ENCODE peak calls at places on chromosomes 5 and 9, in six cellular contexts. B, P, J, M, I and T are unnamed samples.

GRCh38 chr5:4511996-4512656 is 628.0 kb upstream of the ADAMTS16 start:
- DNase-seq in B (no peak), J (peak), I (peak), P (no peak), M (peak), T (no peak)

GRCh38 chr9:36738318-36738975 is 165.8 kb downstream of the MELK start:
- DNase-seq in I (no peak), B (peak), J (no peak), P (no peak), M (no peak), T (no peak)

GRCh38 chr5:127994087-127994660 is 89.4 kb upstream of the SLC12A2 start:
- DNase-seq in B (no peak), I (no peak), P (no peak), J (no peak), M (no peak), T (no peak)

GRCh38 chr5:162288647-162289296 is 221.2 kb downstream of the GABRG2 start:
- DNase-seq in B (no peak), M (no peak), J (no peak), P (no peak), I (no peak), T (no peak)

GRCh38 chr9:35845824-35846771 is 17.1 kb downstream of the TMEM8B start:
- DNase-seq in M (peak), B (no peak), I (no peak), P (no peak), J (no peak), T (no peak)

GRCh38 chr9:133067813-133068212 is 6.0 kb downstream of the CEL start:
- DNase-seq in P (no peak), B (no peak), M (no peak), I (peak), J (peak), T (no peak)

GRCh38 chr5:160001457-160001856 is 7.5 kb upstream of the TTC1 start:
- DNase-seq in I (no peak), P (no peak), J (no peak), B (no peak), M (no peak), T (no peak)

GRCh38 chr9:116345393-116345792 is 191.8 kb downstream of the PAPPA start:
- DNase-seq in J (no peak), I (no peak), B (no peak), P (no peak), M (no peak), T (no peak)

GRCh38 chr9:107153336-107153735 is 129.7 kb upstream of the RAD23B start:
- DNase-seq in I (no peak), J (no peak), B (no peak), M (no peak), P (no peak), T (no peak)

GRCh38 chr9:115850548-115851304 is 302.9 kb upstream of the PAPPA start:
- DNase-seq in M (no peak), J (no peak), I (no peak), B (peak), P (no peak), T (peak)

GRCh38 chr5:133831506-133832224 is 136.8 kb downstream of the C5orf15 start:
- DNase-seq in P (no peak), M (no peak), J (no peak), B (no peak), I (no peak), T (peak)

GRCh38 chr5:43567967-43568366 is 11.1 kb upstream of the PAIP1 start:
- DNase-seq in M (no peak), B (no peak), J (no peak), P (no peak), I (no peak), T (no peak)

GRCh38 chr5:97150401-97150800 is 8.0 kb upstream of the LIX1 start:
- DNase-seq in J (no peak), B (no peak), I (no peak), P (no peak), M (no peak), T (no peak)

GRCh38 chr9:98256632-98257218 is 1.3 kb upstream of the TBC1D2 start:
- DNase-seq in J (no peak), M (no peak), P (no peak), B (no peak), I (no peak), T (no peak)

GRCh38 chr5:123047706-123048105 is 11.2 kb upstream of the PPIC start:
- DNase-seq in J (no peak), I (no peak), M (no peak), P (no peak), B (no peak), T (peak)

GRCh38 chr9:90914868-90915483 is 113.4 kb downstream of the SYK start:
- DNase-seq in M (peak), P (peak), I (peak), B (no peak), J (peak), T (peak)

DNA sequence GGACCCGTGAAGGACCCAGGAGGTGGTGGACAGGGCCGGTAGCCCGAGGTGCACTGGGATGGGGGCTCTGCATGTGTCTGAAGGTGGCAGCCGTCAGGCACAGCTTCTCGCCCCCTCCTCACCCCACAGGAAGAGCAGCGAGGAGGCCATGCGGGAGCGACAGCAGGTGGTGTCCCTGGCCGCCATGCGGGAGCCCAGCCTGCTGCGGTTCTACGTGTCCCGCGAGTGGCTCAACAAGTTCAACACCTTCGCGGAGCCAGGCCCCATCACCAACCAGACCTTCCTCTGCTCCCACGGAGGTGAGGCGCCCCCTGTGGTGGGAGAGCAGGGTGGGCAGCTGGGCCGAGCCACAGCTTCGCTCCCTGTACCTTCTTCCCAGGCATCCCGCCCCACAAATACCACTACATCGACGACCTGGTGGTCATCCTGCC is 39.9 kb downstream of the USP20 start:
- DNase-seq in I (peak), M (no peak), J (peak), P (no peak), B (no peak), T (no peak)
- TF ChIP-seq CTCF in I (no peak), M (peak), J (no peak), P (no peak), B (no peak), T (peak)

DNA sequence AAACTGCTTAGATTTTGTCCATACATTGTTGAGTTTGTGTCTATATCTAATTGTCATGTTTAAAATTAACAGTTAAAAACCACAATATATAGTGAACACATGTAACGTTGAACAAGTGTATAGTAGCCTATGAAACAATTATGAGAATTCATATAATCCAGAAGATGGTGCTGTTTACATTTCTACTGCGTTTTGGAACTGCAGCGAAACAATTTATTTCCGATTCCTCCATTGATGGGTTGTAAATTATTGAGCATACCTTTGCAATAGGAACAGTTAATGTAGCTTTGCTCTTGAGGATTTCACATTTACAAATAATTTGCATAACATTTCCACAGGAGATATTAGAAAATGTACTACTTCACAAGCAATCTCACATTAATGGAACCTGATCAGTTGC is 411.8 kb downstream of the CDH10 start:
- DNase-seq in P (no peak), B (no peak), M (no peak), I (no peak), J (no peak), T (no peak)
- TF ChIP-seq CTCF in P (no peak), B (no peak), M (peak), I (no peak), J (no peak), T (no peak)

GRCh38 chr5:171523781-171524180 is 104.3 kb downstream of the FGF18 start:
- DNase-seq in I (no peak), P (no peak), B (no peak), J (no peak), M (no peak), T (no peak)

GRCh38 chr5:171518916-171519315 is 99.5 kb downstream of the FGF18 start:
- DNase-seq in I (no peak), M (no peak), P (no peak), B (no peak), J (no peak), T (no peak)

GRCh38 chr5:171520300-171521170 is 101.1 kb downstream of the FGF18 start:
- DNase-seq in I (no peak), P (no peak), B (no peak), M (no peak), J (no peak), T (peak)

GRCh38 chr5:171521679-171522078 is 102.2 kb downstream of the FGF18 start:
- DNase-seq in B (no peak), J (no peak), M (no peak), P (no peak), I (no peak), T (no peak)

GRCh38 chr5:171521219-171521633 is 101.8 kb downstream of the FGF18 start:
- DNase-seq in I (no peak), B (peak), J (no peak), P (no peak), M (no peak), T (peak)
- TF ChIP-seq CTCF in I (no peak), B (peak), J (no peak), P (no peak), M (no peak), T (peak)

DNA sequence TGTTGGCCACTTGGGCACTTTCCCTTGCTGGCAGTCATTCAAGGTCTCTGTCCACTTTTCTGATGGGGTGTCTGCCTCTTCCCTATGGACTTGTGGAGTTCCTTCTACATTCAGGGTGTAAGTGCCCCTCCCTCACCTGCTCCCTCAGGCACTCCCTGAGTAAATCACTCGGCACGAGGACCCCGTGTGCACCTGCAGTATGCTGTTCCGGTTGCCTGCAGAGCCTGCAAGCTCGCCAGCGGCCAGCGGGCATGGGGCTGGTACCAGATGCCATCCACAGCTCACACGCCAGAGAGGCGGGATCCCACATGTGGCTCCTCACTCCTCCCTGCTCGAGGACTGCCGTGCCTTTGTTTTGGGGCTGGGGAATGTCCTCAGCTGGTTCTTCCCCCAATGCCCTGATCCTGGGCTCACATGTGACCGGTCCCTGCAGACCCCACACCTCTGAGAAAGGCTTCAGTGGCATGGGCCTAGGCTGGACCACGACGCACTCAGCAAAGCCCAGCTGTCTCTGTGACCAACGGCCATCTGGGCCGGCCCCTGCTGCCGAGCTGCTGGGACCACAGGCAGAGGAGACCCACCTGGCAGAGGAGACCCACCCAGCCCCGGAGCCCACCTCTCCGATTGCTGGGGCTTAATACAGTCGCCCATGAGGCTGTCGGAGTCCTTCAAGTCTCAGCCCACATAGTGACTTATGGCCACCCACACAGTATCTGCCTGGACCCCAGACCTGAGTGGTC is 46.1 kb upstream of the CLPTM1L start:
- DNase-seq in P (no peak), M (no peak), J (peak), I (no peak), B (no peak), T (no peak)
- TF ChIP-seq CTCF in P (no peak), M (no peak), J (no peak), I (no peak), B (no peak), T (no peak)

DNA sequence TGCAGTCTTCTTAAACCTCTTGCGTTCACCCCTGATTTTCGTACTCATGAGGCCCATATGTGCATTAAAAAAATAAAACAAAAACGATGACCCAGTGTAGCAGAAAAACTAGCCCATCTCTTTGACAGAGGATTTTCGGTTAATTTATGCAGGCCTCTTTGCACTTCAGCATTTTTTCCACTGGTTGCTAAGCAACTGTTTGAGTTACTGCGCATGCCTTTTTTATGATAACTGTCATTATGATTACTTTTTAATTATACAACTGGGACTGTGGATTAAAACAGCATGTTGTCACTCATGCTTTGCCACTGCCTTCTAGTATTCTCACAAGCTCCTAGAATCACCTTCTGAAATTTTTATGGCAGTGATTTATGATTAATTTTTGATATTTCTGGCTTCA is 165.0 kb downstream of the SMARCA2 start:
- DNase-seq in J (no peak), M (no peak), I (no peak), B (no peak), P (no peak), T (no peak)
- TF ChIP-seq CTCF in J (no peak), M (no peak), I (no peak), B (no peak), P (no peak), T (no peak)

GRCh38 chr5:61347088-61347487 is 15.0 kb downstream of the ZSWIM6 start:
- DNase-seq in J (no peak), P (no peak), I (no peak), M (no peak), B (no peak), T (peak)
- TF ChIP-seq CTCF in J (no peak), P (no peak), I (no peak), M (no peak), B (peak), T (no peak)

GRCh38 chr5:177497297-177498012 is at the start of gene PDLIM7:
- DNase-seq in J (peak), M (peak), P (peak), I (peak), B (peak), T (peak)
- TF ChIP-seq CTCF in J (peak), M (peak), P (no peak), I (no peak), B (peak), T (no peak)

DNA sequence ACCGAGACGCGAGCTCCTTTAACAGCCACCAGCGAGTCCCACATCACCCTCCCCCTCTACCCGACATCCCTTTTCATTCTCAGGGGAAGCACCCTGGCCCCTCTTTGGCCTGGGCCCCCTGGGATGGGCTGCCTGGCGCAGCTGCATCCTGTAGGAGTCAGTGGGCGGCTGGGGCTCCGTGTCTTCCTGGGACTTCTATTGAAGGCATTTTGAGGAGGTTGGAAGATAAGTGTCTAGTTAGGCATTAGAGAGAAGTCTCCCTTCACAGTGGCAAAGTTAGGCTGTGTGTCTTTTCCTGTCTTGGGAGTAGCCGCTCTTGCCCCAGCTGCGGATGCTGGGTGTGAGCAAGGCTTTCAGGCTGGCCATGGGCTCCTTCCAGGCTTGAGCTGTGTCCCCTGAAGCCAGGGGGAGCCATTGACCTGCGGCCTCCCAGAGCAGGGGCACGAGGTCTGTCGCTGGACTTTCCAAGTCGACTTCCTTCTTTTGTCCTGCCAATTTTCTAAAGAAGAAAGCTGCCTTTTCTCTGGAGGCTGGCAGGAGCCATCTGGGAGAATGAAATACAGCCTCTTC is 18.6 kb upstream of the NKD2 start:
- DNase-seq in M (no peak), I (no peak), P (no peak), B (no peak), J (peak), T (no peak)
- TF ChIP-seq CTCF in M (no peak), I (no peak), P (no peak), B (no peak), J (peak), T (no peak)